ENCODE peak calls at places on chromosomes 1 and 21, in seven cellular contexts. M, I, N, E, K, V and U are unnamed samples.

GRCh38 chr1:234149217-234149616 is 224.0 kb upstream of the COA6 start:
- DNase-seq in N (no peak), E (no peak), V (no peak), I (no peak), K (no peak), M (no peak), U (no peak)

GRCh38 chr1:84301759-84302380 is 362 bp downstream of the SAMD13 start:
- DNase-seq in I (no peak), V (no peak), N (no peak), E (no peak), K (no peak), M (no peak), U (peak; percentile 24)

GRCh38 chr1:39995973-39996393 is 41.0 kb downstream of the MFSD2A start:
- DNase-seq in E (no peak), K (no peak), V (peak; percentile 45), I (no peak), M (no peak), N (no peak), U (no peak)

GRCh38 chr1:107964397-107965111 is 426 bp downstream of the VAV3 start:
- DNase-seq in E (no peak), V (no peak), K (no peak), N (no peak), M (no peak), I (no peak), U (no peak)

GRCh38 chr1:225254676-225255075 is 173.2 kb downstream of the LBR start:
- DNase-seq in M (no peak), K (no peak), E (no peak), I (no peak), N (no peak), V (no peak), U (no peak)

GRCh38 chr1:152398812-152399698 is 15.0 kb downstream of the CRNN start:
- DNase-seq in N (no peak), E (no peak), I (no peak), K (no peak), V (peak; percentile 3), M (no peak), U (no peak)

GRCh38 chr1:67273591-67273990 is 34.1 kb upstream of the IL12RB2 start:
- DNase-seq in E (no peak), V (no peak), N (no peak), K (no peak), M (no peak), I (no peak), U (no peak)

GRCh38 chr21:46314441-46315020 is 9.1 kb downstream of the C21orf58 start:
- DNase-seq in E (no peak), K (no peak), N (no peak), M (no peak), I (no peak), V (no peak), U (no peak)

GRCh38 chr21:44734026-44734745 is 22.8 kb upstream of the TSPEAR start:
- DNase-seq in I (no peak), M (no peak), V (no peak), N (no peak), K (no peak), E (no peak), U (no peak)

GRCh38 chr1:1068374-1069060 is 5.6 kb downstream of the RNF223 start:
- DNase-seq in V (no peak), K (no peak), M (no peak), N (no peak), E (no peak), I (peak; percentile 28), U (peak; percentile 27)

GRCh38 chr1:36366091-36366661 is 19.5 kb downstream of the STK40 start:
- DNase-seq in N (no peak), I (peak; percentile 23), M (peak; percentile 63), V (peak; percentile 73), E (no peak), K (no peak), U (no peak)

GRCh38 chr1:226443439-226443838 is 35.5 kb upstream of the PARP1 start:
- DNase-seq in N (no peak), I (no peak), K (peak; percentile 58), M (no peak), V (no peak), E (peak; percentile 69), U (no peak)

GRCh38 chr1:35269190-35269988 is 880 bp downstream of the ZMYM4 start:
- DNase-seq in N (no peak), V (peak; percentile 41), M (no peak), K (no peak), I (no peak), E (no peak), U (no peak)

GRCh38 chr1:94819584-94819944 is 593 bp upstream of the SLC44A3 start:
- DNase-seq in K (no peak), E (no peak), N (no peak), M (no peak), V (no peak), I (no peak), U (no peak)

GRCh38 chr1:88661951-88662664 is 22.0 kb upstream of the PKN2 start:
- DNase-seq in I (no peak), M (no peak), E (no peak), N (no peak), K (no peak), V (no peak), U (no peak)

GRCh38 chr1:210248341-210248740 is 15.7 kb downstream of the SERTAD4 start:
- DNase-seq in E (no peak), I (no peak), M (no peak), K (no peak), V (no peak), N (no peak), U (no peak)

GRCh38 chr21:33025106-33025470 is 647 bp upstream of the OLIG2 start:
- DNase-seq in I (no peak), N (no peak), V (no peak), E (no peak), K (no peak), M (peak; percentile 50), U (no peak)

GRCh38 chr1:193115629-193116227 is 6.1 kb upstream of the CDC73 start:
- DNase-seq in M (no peak), K (peak; percentile 77), E (peak; percentile 95), I (no peak), N (no peak), V (no peak), U (no peak)

GRCh38 chr1:3295846-3296245 is 158.6 kb upstream of the ARHGEF16 start:
- DNase-seq in V (no peak), E (no peak), M (no peak), K (no peak), N (no peak), I (no peak), U (no peak)